ENCODE peak calls at places on chromosomes 4 and X, in five cellular contexts. E is breast epithelium, S is GM10248, A is AG04450, X is nephron progenitor cell. B is an unnamed sample.

GRCh38 chr4:8291036-8291682 is 21.6 kb downstream of the HTRA3 start:
- DNase-seq in E (no peak), S (no peak), A (no peak), X (no peak), B (no peak)

GRCh38 chrX:53184836-53185235 is 40.2 kb downstream of the KDM5C start:
- DNase-seq in E (no peak), S (no peak), A (no peak), X (no peak), B (no peak)

GRCh38 chr4:127555106-127555505 is 77.7 kb upstream of the INTU start:
- DNase-seq in E (no peak), S (no peak), A (no peak), X (no peak), B (no peak)

GRCh38 chrX:48957477-48957826 is at the start of gene OTUD5:
- DNase-seq in E (no peak), S (peak; percentile 76), A (no peak), X (no peak), B (peak; percentile 87)

GRCh38 chrX:12390301-12390700 is 252.0 kb downstream of the FRMPD4 start:
- DNase-seq in E (no peak), S (no peak), A (no peak), X (no peak), B (no peak)

GRCh38 chrX:119398587-119398973 is 556 bp upstream of the SLC25A43 start:
- DNase-seq in E (no peak), S (peak; percentile 20), A (no peak), X (no peak), B (no peak)

GRCh38 chr4:158285429-158286216 is 75.3 kb downstream of the TMEM144 start:
- DNase-seq in E (no peak), S (no peak), A (no peak), X (no peak), B (no peak)

GRCh38 chr4:178672512-178672911 is 1230.3 kb upstream of the AGA start:
- DNase-seq in E (no peak), S (no peak), A (no peak), X (no peak), B (no peak)

GRCh38 chr4:125044886-125045285 is 269.9 kb upstream of the FAT4 start:
- DNase-seq in E (no peak), S (no peak), A (no peak), X (no peak), B (no peak)

GRCh38 chrX:76433219-76433618 is 5.7 kb downstream of the MAGEE1 start:
- DNase-seq in E (no peak), S (no peak), A (no peak), X (no peak), B (no peak)

GRCh38 chr4:48139688-48140087 is 5.6 kb upstream of the TXK start:
- DNase-seq in E (no peak), S (no peak), A (no peak), X (no peak), B (no peak)

GRCh38 chrX:24014388-24015018 is 12.5 kb downstream of the KLHL15 start:
- DNase-seq in E (no peak), S (no peak), A (no peak), X (no peak), B (no peak)

GRCh38 chr4:137755033-137755471 is 222.8 kb upstream of the PCDH18 start:
- DNase-seq in E (no peak), S (no peak), A (peak; percentile 10), X (no peak), B (no peak)

GRCh38 chr4:72376901-72377300 is 192.1 kb downstream of the ADAMTS3 start:
- DNase-seq in E (no peak), S (no peak), A (no peak), X (no peak), B (no peak)

GRCh38 chrX:68648960-68649359 is 1.5 kb downstream of the STARD8 start:
- DNase-seq in E (no peak), S (no peak), A (no peak), X (no peak), B (no peak)

GRCh38 chr4:170697045-170697444 is 607.3 kb upstream of the AADAT start:
- DNase-seq in E (no peak), S (no peak), A (no peak), X (no peak), B (no peak)

GRCh38 chr4:52915131-52915645 is 53.1 kb downstream of the RASL11B start:
- DNase-seq in E (no peak), S (no peak), A (no peak), X (no peak), B (no peak)

GRCh38 chr4:153520871-153521329 is 54.7 kb downstream of the TMEM131L start:
- DNase-seq in E (no peak), S (no peak), A (no peak), X (no peak), B (no peak)

GRCh38 chr4:77697860-77698599 is 92.4 kb downstream of the CXCL13 start:
- DNase-seq in E (no peak), S (no peak), A (peak; percentile 32), X (peak; percentile 4), B (no peak)

GRCh38 chr4:75229783-75230570 is 284.2 kb downstream of the RCHY1 start:
- DNase-seq in E (no peak), S (no peak), A (no peak), X (no peak), B (no peak)

GRCh38 chr4:70747874-70748273 is 26.1 kb downstream of the RUFY3 start:
- DNase-seq in E (no peak), S (no peak), A (no peak), X (no peak), B (no peak)

GRCh38 chr4:80263541-80264351 is 2.7 kb upstream of the FGF5 start:
- DNase-seq in E (no peak), S (no peak), A (no peak), X (peak; percentile 25), B (no peak)

GRCh38 chr4:183995489-183996049 is 90.5 kb downstream of the STOX2 start:
- DNase-seq in E (no peak), S (no peak), A (no peak), X (no peak), B (no peak)

GRCh38 chrX:125203737-125204578 is 115.7 kb upstream of the TEX13C start:
- DNase-seq in E (no peak), S (peak; percentile 3), A (no peak), X (peak; percentile 76), B (no peak)

GRCh38 chr4:139550724-139551429 is 5.1 kb downstream of the SETD7 start:
- DNase-seq in E (no peak), S (no peak), A (no peak), X (no peak), B (no peak)

GRCh38 chr4:38647096-38647819 is 16.7 kb upstream of the KLF3 start:
- DNase-seq in E (no peak), S (no peak), A (no peak), X (no peak), B (no peak)

GRCh38 chr4:112099701-112100289 is 45.5 kb upstream of the FAM241A start:
- DNase-seq in E (no peak), S (peak; percentile 51), A (peak; percentile 42), X (no peak), B (peak; percentile 46)

GRCh38 chr4:85180533-85180932 is 214.0 kb upstream of the WDFY3 start:
- DNase-seq in E (no peak), S (no peak), A (no peak), X (no peak), B (no peak)

GRCh38 chr4:159296061-159296460 is 193.2 kb downstream of the RAPGEF2 start:
- DNase-seq in E (no peak), S (no peak), A (no peak), X (no peak), B (no peak)

GRCh38 chr4:915041-915474 is 17.1 kb downstream of the GAK start:
- DNase-seq in E (peak; percentile 10), S (no peak), A (no peak), X (no peak), B (no peak)

GRCh38 chr4:72843466-72843865 is 226.1 kb downstream of the COX18 start:
- DNase-seq in E (no peak), S (no peak), A (no peak), X (no peak), B (no peak)

GRCh38 chr4:11698033-11698432 is 269.3 kb upstream of the HS3ST1 start:
- DNase-seq in E (no peak), S (no peak), A (no peak), X (no peak), B (no peak)

GRCh38 chr4:119227690-119228089 is 15.2 kb downstream of the USP53 start:
- DNase-seq in E (no peak), S (no peak), A (no peak), X (no peak), B (no peak)

GRCh38 chr4:157128395-157128794 is 52.4 kb downstream of the GLRB start:
- DNase-seq in E (no peak), S (no peak), A (peak; percentile 4), X (no peak), B (no peak)

GRCh38 chrX:123083924-123084323 is 100.2 kb upstream of the GRIA3 start:
- DNase-seq in E (no peak), S (no peak), A (no peak), X (no peak), B (no peak)

GRCh38 chrX:17836830-17837229 is 24.3 kb downstream of the RAI2 start:
- DNase-seq in E (no peak), S (no peak), A (no peak), X (no peak), B (no peak)

GRCh38 chr4:105951198-105951597 is 55.9 kb downstream of the NPNT start:
- DNase-seq in E (no peak), S (no peak), A (no peak), X (no peak), B (no peak)